ENCODE peak calls at places on chromosomes 4 and X, in seven cellular contexts. R is aorta; F is heart left ventricle; U is AG04450; L is cardiac muscle cell; O is naive thymus-derived CD4-positive, alpha-beta T cell; M is PC-3. I is an unnamed sample. For H3K27me3, the result is how much of the 10 kb centered on the place peaks cover.

GRCh38 chr4:37648084-37648817 is 37.9 kb downstream of the RELL1 start:
- DNase-seq in U (peak), O (no peak), M (peak), R (peak), F (peak), L (no peak), I (no peak)

GRCh38 chr4:6119507-6120020 is 80.8 kb downstream of the JAKMIP1 start:
- DNase-seq in L (no peak), M (peak), F (no peak), O (no peak), R (no peak), U (no peak), I (no peak)

GRCh38 chr4:181517521-181517920 is 725.7 kb upstream of the TENM3 start:
- DNase-seq in R (no peak), F (no peak), O (no peak), M (no peak), L (no peak), U (no peak), I (no peak)

GRCh38 chr4:102399021-102399420 is 53.7 kb upstream of the SLC39A8 start:
- DNase-seq in U (no peak), M (no peak), R (no peak), F (no peak), O (no peak), L (no peak), I (no peak)

GRCh38 chr4:85127653-85128052 is 161.2 kb upstream of the WDFY3 start:
- DNase-seq in L (peak), U (no peak), O (no peak), R (no peak), F (peak), M (peak), I (no peak)

GRCh38 chrX:38891641-38892413 is 90.6 kb downstream of the MID1IP1 start:
- DNase-seq in L (no peak), R (no peak), O (no peak), F (no peak), M (no peak), U (peak), I (no peak)

GRCh38 chr4:21467551-21467950 is 481.0 kb downstream of the KCNIP4 start:
- DNase-seq in L (no peak), F (no peak), M (peak), R (no peak), O (no peak), U (no peak), I (no peak)

GRCh38 chr4:138775890-138776289 is 239.7 kb upstream of the NOCT start:
- DNase-seq in U (no peak), L (peak), F (no peak), R (no peak), O (no peak), M (no peak), I (no peak)

GRCh38 chrX:10168226-10168625 is 11.5 kb downstream of the CLCN4 start:
- DNase-seq in L (no peak), R (no peak), M (no peak), O (no peak), U (no peak), F (no peak), I (no peak)

GRCh38 chr4:23373269-23373668 is 516.6 kb downstream of the PPARGC1A start:
- DNase-seq in F (peak), L (peak), M (peak), R (no peak), U (no peak), O (no peak), I (no peak)

GRCh38 chr4:57187241-57187640 is 77.1 kb upstream of the IGFBP7 start:
- DNase-seq in M (peak), R (no peak), U (no peak), F (no peak), L (no peak), O (no peak), I (no peak)

GRCh38 chrX:129737921-129738320 is 858 bp upstream of the XPNPEP2 start:
- DNase-seq in F (no peak), M (peak), U (no peak), L (no peak), R (no peak), O (no peak), I (no peak)

GRCh38 chrX:11558972-11559371 is 106.7 kb downstream of the ARHGAP6 start:
- DNase-seq in L (no peak), F (no peak), O (peak), U (no peak), R (no peak), M (peak), I (no peak)

GRCh38 chr4:48483006-48483776 is at the start of gene SLC10A4:
- DNase-seq in F (no peak), R (no peak), L (peak), U (no peak), M (no peak), O (no peak), I (no peak)

GRCh38 chr4:86560447-86560846 is 33.7 kb upstream of the PTPN13 start:
- DNase-seq in O (no peak), U (no peak), M (no peak), R (no peak), L (no peak), F (no peak), I (no peak)

GRCh38 chr4:108649863-108650211 is 562 bp upstream of the OSTC start:
- DNase-seq in R (no peak), U (no peak), L (no peak), M (no peak), F (no peak), O (no peak), I (no peak)

GRCh38 chrX:110178179-110178865 is 139.6 kb downstream of the AMMECR1 start:
- DNase-seq in R (no peak), U (no peak), L (no peak), M (no peak), O (no peak), F (no peak), I (no peak)

GRCh38 chrX:8971116-8971515 is 62.8 kb downstream of the FAM9B start:
- DNase-seq in U (peak), O (peak), L (peak), M (peak), F (no peak), R (no peak), I (no peak)

GRCh38 chrX:110032534-110033161 is 29.7 kb downstream of the TMEM164 start:
- DNase-seq in M (peak), O (no peak), U (no peak), L (no peak), R (no peak), F (no peak), I (no peak)

GRCh38 chrX:15505104-15505503 is 4.5 kb downstream of the BMX start:
- DNase-seq in M (peak), F (no peak), U (no peak), O (no peak), L (no peak), R (no peak), I (no peak)

GRCh38 chr4:38815879-38816782 is 11.5 kb upstream of the TLR1 start:
- DNase-seq in R (no peak), L (no peak), O (no peak), U (no peak), M (no peak), F (no peak), I (no peak)

GRCh38 chr4:158621729-158622128 is 50.0 kb downstream of the C4orf46 start:
- DNase-seq in M (no peak), F (no peak), R (no peak), L (no peak), U (no peak), O (no peak), I (no peak)

GRCh38 chr4:96395747-96396146 is 555.9 kb downstream of the PDHA2 start:
- DNase-seq in R (no peak), L (no peak), U (no peak), O (no peak), F (no peak), M (no peak), I (no peak)

GRCh38 chr4:183797445-183798248 is 107.5 kb upstream of the STOX2 start:
- DNase-seq in M (no peak), O (no peak), L (peak), R (no peak), F (peak), U (no peak), I (no peak)

GRCh38 chr4:76745264-76745663 is 152.7 kb downstream of the SOWAHB start:
- DNase-seq in M (no peak), F (no peak), U (no peak), O (no peak), L (no peak), R (no peak), I (no peak)

GRCh38 chr4:153780221-153780620 is 8.7 kb downstream of the SFRP2 start:
- DNase-seq in M (no peak), F (no peak), O (no peak), L (no peak), U (no peak), R (no peak), I (no peak)

GRCh38 chr4:153781717-153782416 is 7.0 kb downstream of the SFRP2 start:
- DNase-seq in F (no peak), U (no peak), M (peak), L (no peak), R (no peak), O (no peak), I (no peak)

GRCh38 chr4:153782567-153782966 is 6.3 kb downstream of the SFRP2 start:
- DNase-seq in O (no peak), U (no peak), L (no peak), M (peak), F (no peak), R (no peak), I (no peak)

GRCh38 chr4:153781280-153781679 is 7.6 kb downstream of the SFRP2 start:
- DNase-seq in R (no peak), O (no peak), U (no peak), L (no peak), M (no peak), F (no peak), I (no peak)

GRCh38 chr4:153780876-153781275 is 8.0 kb downstream of the SFRP2 start:
- DNase-seq in O (no peak), U (no peak), R (no peak), L (no peak), M (no peak), F (no peak), I (no peak)
- H3K27me3 ChIP-seq in O (under half), U (under half), R (under half), L (under half), M (under half), F (under half), I (under half)

GRCh38 chr4:151931563-151931962 is 170.8 kb upstream of the GATB start:
- DNase-seq in F (no peak), R (no peak), O (no peak), M (no peak), U (no peak), L (no peak), I (no peak)

GRCh38 chr4:151930372-151930771 is 169.6 kb upstream of the GATB start:
- DNase-seq in U (no peak), F (peak), L (peak), O (no peak), R (peak), M (no peak), I (no peak)

GRCh38 chr4:151922811-151923210 is 162.0 kb upstream of the GATB start:
- DNase-seq in M (no peak), R (no peak), O (no peak), U (no peak), F (no peak), L (no peak), I (no peak)

GRCh38 chr4:151933122-151933827 is 172.5 kb upstream of the GATB start:
- DNase-seq in M (no peak), O (no peak), U (no peak), R (no peak), L (no peak), F (peak), I (no peak)

GRCh38 chr4:151928112-151928511 is 167.3 kb upstream of the GATB start:
- DNase-seq in M (no peak), O (no peak), R (no peak), F (no peak), U (no peak), L (no peak), I (no peak)
- H3K27ac ChIP-seq in M (no peak), O (no peak), R (no peak), F (no peak), U (no peak), L (no peak), I (no peak)

DNA sequence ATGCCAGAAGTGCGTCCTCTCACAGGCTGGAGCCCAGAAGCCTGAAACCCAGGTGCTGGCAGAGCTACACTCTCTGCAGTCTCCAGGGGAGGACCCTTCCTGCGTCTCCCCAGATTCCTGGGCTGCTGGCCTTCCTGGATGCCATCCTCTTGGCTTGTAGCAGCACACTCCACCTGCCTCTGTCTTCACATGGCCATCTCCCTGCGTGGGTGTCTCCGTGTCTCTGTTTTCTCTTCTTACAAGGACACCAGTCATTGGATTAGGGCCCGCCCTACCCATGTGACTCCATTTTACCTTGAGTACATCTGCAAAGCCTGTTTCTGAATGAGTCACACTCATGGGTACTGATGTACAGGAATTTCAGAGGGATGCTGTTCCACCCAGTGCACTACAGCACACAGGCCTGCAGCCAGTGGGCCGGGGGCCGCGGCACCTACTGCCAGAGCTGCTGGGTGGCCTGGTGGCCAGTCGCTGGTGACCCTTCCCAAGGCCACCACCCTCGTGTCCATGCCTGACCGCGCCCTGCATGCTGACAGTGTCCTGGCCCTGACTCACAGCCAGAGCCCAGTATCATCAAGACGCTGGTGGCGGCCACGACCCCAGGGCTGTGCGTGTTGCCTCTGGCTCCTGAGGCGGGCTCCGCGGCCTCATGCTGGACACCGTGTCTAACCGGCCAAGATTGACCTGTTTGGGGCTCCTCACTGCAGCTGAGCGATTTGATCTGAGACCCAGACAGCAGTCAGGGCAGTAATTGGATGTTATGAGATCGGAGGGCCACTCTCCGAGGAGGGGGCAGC is 63.6 kb upstream of the NKX1-1 start:
- DNase-seq in R (no peak), L (no peak), U (no peak), F (no peak), M (peak), O (no peak), I (peak)
- H3K27me3 ChIP-seq in R (under half), L (under half), U (under half), F (under half), M (under half), O (under half), I (under half)

DNA sequence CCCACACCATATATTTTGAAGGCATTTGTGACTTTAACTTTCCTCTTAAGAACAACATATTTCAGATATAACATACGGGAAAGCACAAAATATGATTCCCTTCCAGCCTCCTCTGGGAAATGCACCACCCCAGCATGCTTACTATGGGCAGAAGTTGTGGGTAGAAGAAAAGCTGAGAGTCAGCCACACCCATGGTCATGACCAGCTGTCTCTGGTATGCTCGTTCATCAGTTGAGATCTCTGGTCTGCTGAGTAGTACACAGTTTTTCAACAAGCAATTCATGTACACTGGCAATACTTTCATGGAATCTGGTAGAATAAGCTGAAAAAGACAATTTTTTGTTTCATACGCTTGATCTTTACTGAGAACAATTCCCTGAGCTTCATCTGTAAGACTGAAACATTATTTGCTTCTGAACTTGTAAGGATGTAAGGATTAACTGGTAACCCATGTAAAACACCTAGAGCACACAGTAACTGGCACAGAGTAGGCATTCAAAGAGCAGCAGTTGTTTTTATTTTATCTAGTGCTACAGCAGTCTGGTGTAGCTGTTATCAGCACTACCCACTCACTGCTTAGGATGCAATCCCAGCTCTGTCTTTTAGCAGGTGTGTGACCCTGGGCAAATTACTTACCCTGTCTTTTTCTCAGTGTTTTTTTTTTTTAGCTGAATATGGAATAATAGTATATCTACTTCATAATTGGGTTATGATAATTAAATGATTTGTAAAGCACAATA is 47.6 kb downstream of the METTL14 start:
- DNase-seq in U (no peak), R (no peak), F (no peak), M (no peak), O (no peak), L (no peak), I (no peak)
- H3K27ac ChIP-seq in U (peak), R (no peak), F (no peak), M (no peak), O (no peak), L (no peak), I (no peak)

GRCh38 chrX:145821291-145821897 is 3.8 kb downstream of the SLITRK2 start:
- DNase-seq in R (peak), O (no peak), L (peak), U (no peak), F (no peak), M (no peak), I (peak)
- H3K27me3 ChIP-seq in R (under half), O (under half), L (half or more), U (under half), F (under half), M (half or more), I (under half)

GRCh38 chr4:68167706-68168105 is 38.0 kb upstream of the TMPRSS11F start:
- DNase-seq in O (no peak), U (no peak), L (no peak), F (no peak), R (no peak), M (no peak), I (peak)

GRCh38 chr4:68167166-68167565 is 37.5 kb upstream of the TMPRSS11F start:
- DNase-seq in R (no peak), O (no peak), L (no peak), U (no peak), M (no peak), F (no peak), I (no peak)

GRCh38 chr4:68163754-68164153 is 34.1 kb upstream of the TMPRSS11F start:
- DNase-seq in R (no peak), U (no peak), M (no peak), L (no peak), F (no peak), O (no peak), I (no peak)

GRCh38 chr4:68162196-68162595 is 32.5 kb upstream of the TMPRSS11F start:
- DNase-seq in R (no peak), F (no peak), L (no peak), U (no peak), O (no peak), M (no peak), I (no peak)
- H3K27ac ChIP-seq in R (no peak), F (no peak), L (no peak), U (no peak), O (no peak), M (no peak), I (no peak)

DNA sequence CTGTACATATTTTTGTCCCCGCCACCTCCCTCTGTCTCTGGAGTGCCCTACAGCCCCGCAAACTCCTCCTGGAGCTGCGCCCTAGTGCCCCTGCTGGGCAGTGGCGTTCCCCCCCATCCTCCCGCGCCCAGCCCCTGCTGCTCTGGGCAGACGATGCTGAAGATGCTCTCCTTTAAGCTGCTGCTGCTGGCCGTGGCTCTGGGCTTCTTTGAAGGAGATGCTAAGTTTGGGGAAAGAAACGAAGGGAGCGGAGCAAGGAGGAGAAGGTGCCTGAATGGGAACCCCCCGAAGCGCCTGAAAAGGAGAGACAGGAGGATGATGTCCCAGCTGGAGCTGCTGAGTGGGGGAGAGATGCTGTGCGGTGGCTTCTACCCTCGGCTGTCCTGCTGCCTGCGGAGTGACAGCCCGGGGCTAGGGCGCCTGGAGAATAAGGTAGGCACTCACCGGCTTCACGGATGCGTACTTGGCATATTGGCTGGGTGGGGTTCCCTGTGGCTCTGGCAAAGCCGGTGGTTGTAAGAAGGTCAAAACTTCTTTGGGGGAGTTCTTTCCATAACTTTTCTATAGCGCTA is 653 bp downstream of the HHIP start:
- DNase-seq in M (no peak), F (no peak), L (peak), O (no peak), R (no peak), U (no peak), I (peak)
- H3K27me3 ChIP-seq in M (under half), F (under half), L (half or more), O (under half), R (under half), U (under half), I (under half)

GRCh38 chr4:180116840-180117239 is 2126.4 kb upstream of the TENM3 start:
- DNase-seq in U (no peak), F (no peak), O (no peak), M (no peak), R (no peak), L (no peak), I (no peak)
- H3K27ac ChIP-seq in U (no peak), F (no peak), O (no peak), M (no peak), R (no peak), L (no peak), I (no peak)

GRCh38 chrX:131083510-131084142 is 25.5 kb downstream of the ARHGAP36 start:
- DNase-seq in O (no peak), L (no peak), R (no peak), U (no peak), F (no peak), M (no peak), I (no peak)

GRCh38 chrX:131081772-131082755 is 23.9 kb downstream of the ARHGAP36 start:
- DNase-seq in R (no peak), U (no peak), O (no peak), M (no peak), F (no peak), L (no peak), I (no peak)

GRCh38 chrX:131084145-131084544 is 26.0 kb downstream of the ARHGAP36 start:
- DNase-seq in R (no peak), L (no peak), O (no peak), M (no peak), F (no peak), U (no peak), I (no peak)
- H3K27me3 ChIP-seq in R (under half), L (half or more), O (under half), M (under half), F (under half), U (under half), I (half or more)